ENCODE peak calls at places on chromosomes 2 and 18, in four cellular contexts. R is spleen, I is NT2/D1, G is pancreas. O is an unnamed sample. For H3K9me3 and H3K4me1, the result is how much of the 10 kb centered on the place peaks cover.

GRCh38 chr2:235614900-235615712 is 121.3 kb downstream of the AGAP1 start:
- DNase-seq in G (no peak), R (no peak), I (no peak), O (peak)

GRCh38 chr18:32289480-32290075 is 99.7 kb downstream of the MEP1B start:
- DNase-seq in G (no peak), R (no peak), I (peak), O (peak)

GRCh38 chr2:171174075-171174474 is 13.4 kb upstream of the TLK1 start:
- DNase-seq in G (no peak), R (no peak), I (no peak), O (no peak)

GRCh38 chr18:80157708-80158343 is 48.8 kb downstream of the ADNP2 start:
- DNase-seq in R (peak), I (peak), G (no peak), O (peak)

GRCh38 chr18:9787716-9788115 is 79.6 kb downstream of the RAB31 start:
- DNase-seq in G (no peak), R (no peak), I (no peak), O (no peak)

GRCh38 chr2:241217320-241218031 is 29.0 kb downstream of the ANO7 start:
- DNase-seq in G (peak), I (peak), R (peak), O (peak)

GRCh38 chr2:141341444-141341843 is 789.4 kb downstream of the LRP1B start:
- DNase-seq in I (no peak), G (no peak), R (no peak), O (no peak)

GRCh38 chr2:198098386-198098785 is 294.0 kb downstream of the PLCL1 start:
- DNase-seq in R (no peak), I (no peak), G (no peak), O (no peak)

GRCh38 chr18:37578182-37578678 is 12.6 kb upstream of the CELF4 start:
- DNase-seq in R (no peak), I (no peak), G (no peak), O (no peak)

GRCh38 chr2:142603761-142604160 is 273.7 kb upstream of the KYNU start:
- DNase-seq in R (no peak), I (no peak), G (no peak), O (no peak)

GRCh38 chr2:19255481-19255880 is 102.9 kb downstream of the OSR1 start:
- DNase-seq in I (no peak), G (no peak), R (no peak), O (no peak)

GRCh38 chr2:98078699-98079098 is 8.3 kb upstream of the VWA3B start:
- DNase-seq in I (no peak), R (no peak), G (no peak), O (no peak)

GRCh38 chr2:204213588-204213987 is 277.0 kb downstream of the ICOS start:
- DNase-seq in I (no peak), R (no peak), G (no peak), O (no peak)

GRCh38 chr2:38261569-38262513 is 115.2 kb downstream of the ATL2 start:
- DNase-seq in R (no peak), I (no peak), G (no peak), O (no peak)

GRCh38 chr2:209629622-209630021 is 142.0 kb upstream of the UNC80 start:
- DNase-seq in G (no peak), I (no peak), R (no peak), O (no peak)

GRCh38 chr2:127530245-127531132 is 4.2 kb upstream of the IWS1 start:
- DNase-seq in G (no peak), R (no peak), I (no peak), O (no peak)

GRCh38 chr18:56245856-56246575 is 392.4 kb downstream of the TXNL1 start:
- DNase-seq in R (no peak), G (no peak), I (no peak), O (no peak)

GRCh38 chr2:147026261-147026660 is 818.6 kb upstream of the ACVR2A start:
- DNase-seq in I (no peak), R (no peak), G (no peak), O (no peak)

GRCh38 chr2:69306612-69306896 is 80.5 kb downstream of the GFPT1 start:
- DNase-seq in G (no peak), R (no peak), I (no peak), O (no peak)

GRCh38 chr2:208001924-208002323 is 23.4 kb downstream of the PLEKHM3 start:
- DNase-seq in G (no peak), I (no peak), R (no peak), O (no peak)

GRCh38 chr2:126849991-126850535 is 48.6 kb upstream of the TEX51 start:
- DNase-seq in R (peak), G (no peak), I (no peak), O (no peak)

GRCh38 chr18:46761054-46761769 is 4.4 kb upstream of the ST8SIA5 start:
- DNase-seq in I (no peak), R (no peak), G (no peak), O (no peak)

GRCh38 chr2:68426885-68427579 is 40.1 kb downstream of the FBXO48 start:
- DNase-seq in R (no peak), G (no peak), I (no peak), O (no peak)

GRCh38 chr18:70072678-70073077 is 125.0 kb upstream of the CD226 start:
- DNase-seq in I (no peak), G (no peak), R (no peak), O (no peak)

GRCh38 chr2:238655974-238656722 is 191.7 kb upstream of the TWIST2 start:
- DNase-seq in R (no peak), I (no peak), G (no peak), O (no peak)

GRCh38 chr2:23286765-23287155 is 98.2 kb upstream of the KLHL29 start:
- DNase-seq in I (no peak), G (no peak), R (no peak), O (peak)

GRCh38 chr2:16314001-16314400 is 351.6 kb downstream of the CYRIA start:
- DNase-seq in R (no peak), G (no peak), I (no peak), O (no peak)
- H3K9me3 ChIP-seq in R (under half), G (under half), I (under half), O (under half)

DNA sequence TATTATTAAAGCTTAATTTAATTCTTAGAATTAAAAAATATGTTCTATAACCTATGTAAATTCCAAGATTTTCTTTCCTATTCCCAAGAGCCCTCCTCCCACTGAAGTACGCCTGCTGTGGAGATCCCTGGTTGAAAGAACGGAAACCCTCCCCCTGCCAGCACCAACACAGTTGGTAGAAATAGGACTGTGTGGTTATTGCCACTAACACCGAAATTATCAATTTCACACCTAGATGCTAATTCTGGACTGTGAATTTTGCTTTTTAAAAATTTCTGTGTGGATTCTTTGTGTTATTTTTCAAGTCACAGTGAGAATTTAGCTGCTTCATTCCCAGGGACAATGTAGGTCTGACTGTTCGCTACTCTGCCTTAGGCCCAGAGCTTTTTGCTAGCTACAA is 305.8 kb upstream of the HNMT start:
- DNase-seq in G (no peak), I (no peak), R (no peak), O (no peak)
- H3K4me3 ChIP-seq in G (no peak), I (no peak), R (no peak), O (no peak)

DNA sequence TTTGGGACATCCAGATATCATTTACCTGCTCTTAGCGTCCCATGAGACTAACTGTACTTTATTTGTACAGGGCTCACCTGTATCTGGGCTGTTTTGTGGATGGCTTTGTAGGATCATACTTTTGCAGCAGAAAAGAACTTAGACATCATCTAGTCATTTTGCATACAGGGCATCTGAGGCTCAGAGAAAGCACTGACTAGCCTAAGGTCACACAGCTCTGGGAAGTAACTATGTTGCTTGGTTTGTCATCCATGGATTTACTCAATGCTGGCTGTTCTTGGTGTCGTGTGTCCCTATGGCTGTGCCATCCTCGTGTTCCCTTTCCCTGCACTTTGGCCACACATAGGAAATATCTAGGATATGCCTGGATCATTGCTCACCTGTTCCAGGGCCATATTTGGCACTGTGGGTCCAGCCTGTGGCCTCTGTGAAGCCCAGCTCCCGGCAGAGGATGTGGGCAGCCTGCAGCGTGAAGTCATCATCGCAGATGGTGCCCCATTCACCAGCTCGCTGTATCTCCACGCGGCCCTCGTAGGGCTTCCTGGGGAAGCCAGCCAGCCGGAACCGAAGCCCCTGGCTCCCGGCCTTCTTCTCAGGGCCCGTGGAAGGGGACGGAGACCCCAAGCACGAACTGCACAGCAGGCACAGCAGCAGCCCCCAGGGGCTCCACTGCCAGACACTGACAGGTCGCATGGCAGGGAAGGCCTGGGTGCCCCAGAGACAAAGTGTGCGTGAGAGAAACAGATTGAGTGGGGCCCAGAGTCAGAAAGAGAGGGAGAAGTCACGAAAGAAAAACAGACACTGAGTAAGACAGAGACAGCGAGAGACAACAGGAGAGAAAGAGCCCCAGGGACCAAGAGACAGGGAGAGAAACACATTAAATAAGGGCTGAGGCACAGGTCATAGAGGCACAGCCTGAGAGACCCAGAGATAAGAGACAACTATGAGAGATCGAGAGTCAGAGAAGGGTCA is 1.5 kb downstream of the LOXL3 start:
- DNase-seq in I (no peak), R (no peak), G (peak), O (peak)
- H3K4me1 ChIP-seq in I (under half), R (under half), G (under half), O (under half)

GRCh38 chr2:26081601-26082000 is 47.7 kb downstream of the RAB10 start:
- DNase-seq in I (no peak), G (no peak), R (no peak), O (no peak)

GRCh38 chr2:26080356-26080755 is 46.5 kb downstream of the RAB10 start:
- DNase-seq in G (no peak), I (no peak), R (no peak), O (no peak)

GRCh38 chr2:26077291-26077690 is 43.4 kb downstream of the RAB10 start:
- DNase-seq in I (no peak), G (no peak), R (no peak), O (no peak)

GRCh38 chr2:26076001-26076587 is 42.2 kb downstream of the RAB10 start:
- DNase-seq in I (no peak), R (no peak), G (no peak), O (no peak)

DNA sequence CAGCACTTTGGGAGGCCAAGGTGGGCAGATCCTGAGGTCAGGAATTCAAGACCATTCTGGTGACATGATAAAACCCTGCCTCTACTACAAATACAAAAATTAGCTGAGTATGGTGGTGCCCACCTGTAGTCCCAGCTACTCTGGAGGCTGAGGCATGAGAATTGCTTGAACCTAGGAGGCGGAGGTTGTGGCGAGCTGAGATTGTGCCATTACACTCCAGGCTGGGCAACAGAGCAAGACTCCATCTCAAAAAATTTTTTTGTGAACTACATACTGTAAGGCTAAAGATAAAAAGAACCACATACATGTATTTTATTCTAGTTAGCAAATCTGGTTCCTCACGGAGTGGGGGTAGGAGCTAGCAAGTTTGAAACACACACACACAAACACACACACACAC is 45.1 kb downstream of the RAB10 start:
- DNase-seq in G (no peak), R (no peak), I (no peak), O (no peak)
- H3K9me3 ChIP-seq in G (under half), R (under half), I (under half), O (under half)

DNA sequence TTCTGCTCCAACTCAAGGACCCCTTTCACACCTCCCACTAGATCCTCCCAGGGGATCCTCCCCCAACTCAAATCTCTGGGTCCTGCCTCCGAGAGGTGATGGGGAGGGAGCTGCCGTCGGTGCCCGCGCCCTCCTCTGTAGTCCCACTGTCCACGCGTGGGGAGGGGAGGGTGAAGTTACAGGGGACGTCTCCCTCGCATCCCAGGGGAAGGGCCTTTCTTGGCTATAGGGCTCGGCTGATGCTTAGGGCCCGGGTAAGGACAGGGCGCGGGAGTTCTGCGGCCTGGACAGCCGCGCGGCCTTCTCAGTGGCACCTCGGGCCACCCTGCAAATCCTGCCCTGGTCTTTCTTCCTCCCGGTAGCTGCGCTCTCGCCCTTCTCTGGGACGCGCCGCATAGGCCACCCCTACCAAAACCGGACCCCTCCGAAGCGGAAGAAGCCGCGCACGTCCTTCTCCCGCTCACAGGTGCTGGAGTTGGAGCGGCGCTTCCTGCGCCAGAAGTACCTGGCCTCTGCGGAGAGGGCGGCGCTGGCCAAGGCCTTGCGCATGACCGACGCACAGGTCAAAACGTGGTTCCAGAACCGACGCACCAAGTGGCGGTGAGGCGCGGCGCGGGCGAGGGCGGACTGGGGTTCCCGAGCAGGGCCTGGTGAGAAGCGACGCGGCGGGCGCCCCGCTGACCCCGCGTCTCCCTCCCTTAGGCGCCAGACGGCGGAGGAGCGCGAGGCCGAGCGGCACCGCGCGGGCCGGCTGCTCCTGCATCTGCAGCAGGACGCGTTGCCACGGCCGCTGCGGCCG is 1.2 kb downstream of the TLX2 start:
- DNase-seq in I (no peak), R (peak), G (peak), O (no peak)
- H3K4me3 ChIP-seq in I (peak), R (peak), G (peak), O (no peak)

DNA sequence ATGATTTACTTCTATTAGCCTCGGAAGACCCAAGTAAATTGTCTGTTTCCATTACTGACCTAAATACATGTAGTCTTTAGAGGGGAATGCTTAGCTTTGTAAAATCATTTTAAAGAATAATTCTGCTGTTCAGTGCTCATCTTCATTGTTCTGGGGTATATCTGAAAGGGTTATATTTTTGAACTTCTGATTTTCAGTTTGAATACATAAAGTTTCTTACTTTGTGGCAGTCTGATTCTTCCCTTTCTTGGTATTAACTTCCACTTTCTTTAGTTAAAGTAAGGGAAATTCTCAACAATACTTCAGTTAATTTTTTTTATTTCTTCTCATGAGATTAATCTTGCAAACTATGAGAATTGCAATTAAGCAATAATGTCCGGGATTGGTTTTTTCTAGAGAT is 148.4 kb downstream of the DOCK10 start:
- DNase-seq in I (no peak), G (no peak), R (no peak), O (no peak)
- H3K4me1 ChIP-seq in I (under half), G (under half), R (under half), O (under half)

GRCh38 chr2:150309681-150310080 is 177.8 kb downstream of the RND3 start:
- DNase-seq in R (no peak), G (no peak), I (no peak), O (peak)
- H3K9me3 ChIP-seq in R (under half), G (under half), I (under half), O (under half)

DNA sequence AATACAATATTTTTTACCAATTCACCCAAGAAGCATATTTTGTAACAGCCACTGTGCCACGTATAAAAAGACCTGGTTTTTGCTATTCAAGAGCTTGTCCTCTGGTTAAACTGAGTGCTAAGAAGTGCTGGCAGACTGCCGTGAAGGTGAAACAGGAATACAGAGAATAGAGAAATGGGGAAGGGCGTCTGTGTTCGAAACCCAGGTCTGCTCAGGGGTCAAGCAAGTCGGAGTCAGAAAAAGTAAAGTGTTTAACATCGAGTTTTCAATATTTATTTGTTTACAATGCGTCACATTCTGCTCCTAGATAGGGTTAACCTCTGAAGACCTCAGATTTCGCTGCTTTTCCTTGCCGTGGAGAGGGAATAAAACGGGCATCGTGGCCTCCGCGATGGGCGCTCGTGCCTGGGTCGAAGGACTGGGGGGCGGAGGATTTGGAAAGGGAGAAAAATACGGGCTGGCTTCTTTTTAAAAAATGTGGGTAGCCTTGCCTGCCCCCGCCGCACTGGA is 1.2 kb upstream of the SNTG2 start:
- DNase-seq in I (no peak), R (no peak), G (no peak), O (no peak)
- H3K4me3 ChIP-seq in I (peak), R (peak), G (peak), O (no peak)

DNA sequence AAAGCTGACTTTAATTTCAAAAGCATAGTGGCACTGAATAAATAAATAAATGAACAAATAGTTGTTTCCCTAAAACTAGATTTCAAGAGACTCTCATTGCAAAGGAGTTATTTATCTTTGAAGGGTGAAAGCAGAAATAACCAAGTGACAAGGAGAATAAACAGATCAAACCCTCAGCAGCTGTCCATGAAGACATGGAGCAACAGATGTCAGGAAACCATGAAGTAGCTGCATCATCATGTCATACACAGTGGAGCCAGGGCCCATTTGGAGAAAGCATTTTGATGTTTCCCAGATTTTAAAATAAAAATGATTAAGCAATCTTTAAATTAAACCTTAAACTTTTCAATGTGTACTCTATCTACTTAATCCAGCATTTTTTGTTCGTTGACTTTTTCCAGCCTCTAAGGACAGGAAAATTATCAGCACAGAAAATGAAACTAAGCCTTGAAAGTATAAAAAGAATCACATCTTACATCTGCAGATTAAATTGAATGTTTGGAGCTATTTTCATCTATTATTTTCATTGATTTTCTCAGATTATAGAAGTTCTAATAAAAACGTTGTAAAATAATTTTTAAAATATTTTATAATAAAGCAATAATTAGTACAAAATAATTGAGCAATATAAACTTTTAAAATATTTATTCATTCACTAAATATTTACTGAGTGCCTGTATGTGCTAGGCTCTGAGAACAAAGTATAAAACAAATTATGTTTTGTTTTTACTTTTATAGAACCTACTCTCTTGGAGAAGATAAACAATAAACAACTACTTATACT is 860.1 kb downstream of the BCL11A start:
- DNase-seq in I (no peak), G (no peak), R (no peak), O (no peak)
- H3K4me1 ChIP-seq in I (under half), G (under half), R (under half), O (under half)

O was measured in mucosa of descending colon.